ENCODE peak calls at places on chromosomes 3 and 15, in four cellular contexts. One of them, this sample, is unnamed.

GRCh38 chr15:66524801-66525200 is 19.7 kb downstream of the ZWILCH start:
- DNase-seq in HepG2: no peak
- DNase-seq in GM12878: no peak
- DNase-seq in K562: no peak
- DNase-seq in this sample: no peak

GRCh38 chr3:61505197-61505596 is 56.2 kb upstream of the PTPRG start:
- DNase-seq in K562: no peak
- DNase-seq in HepG2: no peak
- DNase-seq in GM12878: no peak
- DNase-seq in this sample: peak

GRCh38 chr3:161409069-161409468 is 37.8 kb upstream of the SPTSSB start:
- DNase-seq in K562: peak
- DNase-seq in HepG2: peak
- DNase-seq in GM12878: no peak
- DNase-seq in this sample: peak

GRCh38 chr3:102096066-102096465 is 246.8 kb downstream of the NFKBIZ start:
- DNase-seq in GM12878: no peak
- DNase-seq in K562: no peak
- DNase-seq in HepG2: no peak
- DNase-seq in this sample: no peak

GRCh38 chr3:42668793-42669217 is 15.3 kb downstream of the ZBTB47 start:
- DNase-seq in HepG2: no peak
- DNase-seq in GM12878: no peak
- DNase-seq in K562: no peak
- DNase-seq in this sample: no peak

GRCh38 chr3:100268986-100269385 is 8.2 kb downstream of the TBC1D23 start:
- DNase-seq in HepG2: no peak
- DNase-seq in GM12878: no peak
- DNase-seq in K562: no peak
- DNase-seq in this sample: no peak

GRCh38 chr15:57505949-57506391 is 85.7 kb upstream of the MYZAP start:
- DNase-seq in GM12878: no peak
- DNase-seq in HepG2: no peak
- DNase-seq in K562: no peak
- DNase-seq in this sample: no peak

GRCh38 chr3:171778493-171778892 is 31.8 kb downstream of the PLD1 start:
- DNase-seq in HepG2: no peak
- DNase-seq in GM12878: no peak
- DNase-seq in K562: no peak
- DNase-seq in this sample: no peak

GRCh38 chr3:184338538-184338945 is 1.1 kb downstream of the FAM131A start:
- DNase-seq in GM12878: no peak
- DNase-seq in HepG2: no peak
- DNase-seq in K562: no peak
- DNase-seq in this sample: peak

GRCh38 chr15:49042165-49042564 is 4.1 kb downstream of the SECISBP2L start:
- DNase-seq in K562: no peak
- DNase-seq in HepG2: no peak
- DNase-seq in GM12878: no peak
- DNase-seq in this sample: no peak

GRCh38 chr3:127655641-127656040 is 17.1 kb upstream of the ABTB1 start:
- DNase-seq in K562: no peak
- DNase-seq in HepG2: no peak
- DNase-seq in GM12878: no peak
- DNase-seq in this sample: no peak

GRCh38 chr15:87940763-87941162 is 315.8 kb downstream of the NTRK3 start:
- DNase-seq in GM12878: no peak
- DNase-seq in HepG2: no peak
- DNase-seq in K562: no peak
- DNase-seq in this sample: no peak

GRCh38 chr15:100350434-100351226 is 8.9 kb upstream of the ADAMTS17 start:
- DNase-seq in K562: no peak
- DNase-seq in HepG2: peak
- DNase-seq in GM12878: no peak
- DNase-seq in this sample: no peak

GRCh38 chr15:72585659-72586058 is 68.8 kb upstream of the GOLGA6B start:
- DNase-seq in GM12878: no peak
- DNase-seq in HepG2: peak
- DNase-seq in K562: no peak
- DNase-seq in this sample: no peak

GRCh38 chr15:100878601-100879000 is 1.0 kb upstream of the ALDH1A3 start:
- DNase-seq in GM12878: no peak
- DNase-seq in K562: no peak
- DNase-seq in HepG2: no peak
- DNase-seq in this sample: peak

GRCh38 chr15:77083381-77084160 is 12.7 kb upstream of the TSPAN3 start:
- DNase-seq in GM12878: peak
- DNase-seq in HepG2: peak
- DNase-seq in K562: no peak
- DNase-seq in this sample: peak

GRCh38 chr3:16070707-16071106 is 103.8 kb upstream of the GALNT15 start:
- DNase-seq in HepG2: no peak
- DNase-seq in K562: no peak
- DNase-seq in GM12878: no peak
- DNase-seq in this sample: no peak

GRCh38 chr15:28112101-28112760 is 13.1 kb upstream of the OCA2 start:
- DNase-seq in K562: no peak
- DNase-seq in HepG2: no peak
- DNase-seq in GM12878: no peak
- DNase-seq in this sample: no peak

GRCh38 chr3:113277886-113278598 is 66.7 kb downstream of the BOC start:
- DNase-seq in K562: no peak
- DNase-seq in GM12878: no peak
- DNase-seq in HepG2: no peak
- DNase-seq in this sample: no peak

GRCh38 chr3:120160050-120160449 is 65.8 kb upstream of the GSK3B start:
- DNase-seq in GM12878: no peak
- DNase-seq in HepG2: no peak
- DNase-seq in K562: no peak
- DNase-seq in this sample: peak

GRCh38 chr15:40847225-40847961 is 3.5 kb downstream of the SPINT1 start:
- DNase-seq in GM12878: peak
- DNase-seq in K562: peak
- DNase-seq in HepG2: peak
- DNase-seq in this sample: no peak

GRCh38 chr3:68206524-68207117 is 552.2 kb upstream of the SUCLG2 start:
- DNase-seq in K562: no peak
- DNase-seq in HepG2: no peak
- DNase-seq in GM12878: no peak
- DNase-seq in this sample: no peak

GRCh38 chr15:48855501-48856440 is 22.2 kb upstream of the EID1 start:
- DNase-seq in HepG2: peak
- DNase-seq in GM12878: no peak
- DNase-seq in K562: peak
- DNase-seq in this sample: no peak

GRCh38 chr3:181630873-181631272 is 80.9 kb upstream of the SOX2 start:
- DNase-seq in GM12878: no peak
- DNase-seq in K562: no peak
- DNase-seq in HepG2: no peak
- DNase-seq in this sample: no peak

GRCh38 chr3:138912237-138912636 is 34.7 kb downstream of the FOXL2 start:
- DNase-seq in GM12878: no peak
- DNase-seq in HepG2: no peak
- DNase-seq in K562: peak
- DNase-seq in this sample: no peak

GRCh38 chr3:51681453-51681852 is 10.4 kb downstream of the TEX264 start:
- DNase-seq in HepG2: no peak
- DNase-seq in GM12878: no peak
- DNase-seq in K562: no peak
- DNase-seq in this sample: no peak

GRCh38 chr3:168951368-168951767 is 712.1 kb downstream of the MECOM start:
- DNase-seq in GM12878: no peak
- DNase-seq in HepG2: peak
- DNase-seq in K562: no peak
- DNase-seq in this sample: no peak

GRCh38 chr15:83153288-83153687 is 45.8 kb downstream of the TM6SF1 start:
- DNase-seq in K562: no peak
- DNase-seq in GM12878: no peak
- DNase-seq in HepG2: no peak
- DNase-seq in this sample: no peak

GRCh38 chr3:67461667-67462142 is 192.7 kb downstream of the SUCLG2 start:
- DNase-seq in GM12878: no peak
- DNase-seq in HepG2: no peak
- DNase-seq in K562: no peak
- DNase-seq in this sample: no peak

GRCh38 chr15:63044645-63045437 is 2.3 kb downstream of the TPM1 start:
- DNase-seq in K562: no peak
- DNase-seq in GM12878: no peak
- DNase-seq in HepG2: no peak
- DNase-seq in this sample: no peak

GRCh38 chr3:78762121-78762520 is 1005.7 kb downstream of the ROBO1 start:
- DNase-seq in K562: no peak
- DNase-seq in HepG2: no peak
- DNase-seq in GM12878: no peak
- DNase-seq in this sample: no peak

GRCh38 chr3:130925628-130926027 is 31.7 kb downstream of the ATP2C1 start:
- DNase-seq in HepG2: no peak
- DNase-seq in K562: peak
- DNase-seq in GM12878: peak
- DNase-seq in this sample: no peak

GRCh38 chr3:144552642-144553041 is 581.0 kb downstream of the DIPK2A start:
- DNase-seq in HepG2: no peak
- DNase-seq in K562: no peak
- DNase-seq in GM12878: no peak
- DNase-seq in this sample: no peak

GRCh38 chr15:100712226-100712625 is 109.8 kb downstream of the ASB7 start:
- DNase-seq in HepG2: no peak
- DNase-seq in K562: no peak
- DNase-seq in GM12878: no peak
- DNase-seq in this sample: no peak

GRCh38 chr15:69979269-69979668 is 118.4 kb downstream of the TLE3 start:
- DNase-seq in GM12878: no peak
- DNase-seq in HepG2: peak
- DNase-seq in K562: peak
- DNase-seq in this sample: peak

GRCh38 chr3:100603449-100603848 is 6.0 kb upstream of the ADGRG7 start:
- DNase-seq in K562: peak
- DNase-seq in GM12878: no peak
- DNase-seq in HepG2: peak
- DNase-seq in this sample: no peak

GRCh38 chr15:88454867-88455810 is 12.0 kb downstream of the MRPL46 start:
- DNase-seq in GM12878: no peak
- DNase-seq in K562: peak
- DNase-seq in HepG2: peak
- DNase-seq in this sample: peak

GRCh38 chr15:50837256-50837770 is 71.2 kb upstream of the AP4E1 start:
- DNase-seq in HepG2: no peak
- DNase-seq in GM12878: no peak
- DNase-seq in K562: no peak
- DNase-seq in this sample: no peak

DNA sequence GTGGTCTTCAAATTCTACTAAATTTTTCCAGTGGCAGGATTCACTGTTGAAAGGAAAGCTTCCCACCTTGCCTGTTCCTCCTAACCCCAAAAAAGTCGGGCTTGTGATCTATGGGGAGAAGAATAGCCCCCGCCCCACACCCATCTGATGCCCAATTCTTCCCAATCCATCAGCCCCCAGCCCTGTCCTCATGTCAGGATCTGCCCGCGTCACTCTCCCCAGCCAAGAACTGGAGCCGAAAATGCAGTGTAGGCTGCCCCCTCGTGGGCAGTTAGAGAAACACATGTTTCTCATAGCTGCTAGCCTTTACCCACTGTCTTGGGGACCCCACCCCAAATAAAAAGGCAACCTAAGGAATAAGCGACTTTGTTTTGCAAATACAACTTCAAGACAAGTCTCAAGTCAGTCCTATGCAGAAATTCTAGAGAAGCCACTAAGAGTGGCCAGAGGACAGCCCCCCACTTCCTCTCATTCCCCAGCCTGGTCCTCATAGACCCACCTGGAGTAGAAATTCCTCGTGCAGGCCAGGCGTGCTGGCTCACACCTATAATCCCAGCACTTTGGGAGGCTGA is 13.0 kb upstream of the CSK start:
- DNase-seq in HepG2: peak
- DNase-seq in K562: peak
- DNase-seq in GM12878: no peak
- DNase-seq in this sample: peak
- TF ChIP-seq CBFB in HepG2: no peak
- TF ChIP-seq CBFB in K562: no peak
- TF ChIP-seq CBFB in GM12878: no peak
- TF ChIP-seq CBFB in this sample: no peak

GRCh38 chr15:64460737-64461576 is 579 bp downstream of the ZNF609 start:
- DNase-seq in GM12878: no peak
- DNase-seq in HepG2: peak
- DNase-seq in K562: peak
- DNase-seq in this sample: peak
- TF ChIP-seq CBFB in GM12878: no peak
- TF ChIP-seq CBFB in HepG2: no peak
- TF ChIP-seq CBFB in K562: no peak
- TF ChIP-seq CBFB in this sample: no peak

GRCh38 chr3:111227216-111227615 is 155.6 kb downstream of the NECTIN3 start:
- DNase-seq in GM12878: no peak
- DNase-seq in K562: no peak
- DNase-seq in HepG2: no peak
- DNase-seq in this sample: no peak
- TF ChIP-seq CBFB in GM12878: no peak
- TF ChIP-seq CBFB in K562: no peak
- TF ChIP-seq CBFB in HepG2: no peak
- TF ChIP-seq CBFB in this sample: no peak

GRCh38 chr3:195582947-195583346 is 793 bp downstream of the APOD start:
- DNase-seq in HepG2: peak
- DNase-seq in K562: peak
- DNase-seq in GM12878: no peak
- DNase-seq in this sample: peak
- TF ChIP-seq CBFB in HepG2: no peak
- TF ChIP-seq CBFB in K562: no peak
- TF ChIP-seq CBFB in GM12878: no peak
- TF ChIP-seq CBFB in this sample: no peak

This sample was measured in WTC11.